ENCODE peak calls at places on chromosomes 2 and 18, in ten cellular contexts. One of them, this sample, is unnamed.

GRCh38 chr2:24304098-24304497 is 56.2 kb downstream of the ITSN2 start:
- DNase-seq in GM12865: no peak
- DNase-seq in cardiac muscle cell: peak
- DNase-seq in stomach: no peak
- DNase-seq in astrocyte of the spinal cord: peak
- DNase-seq in tibial artery: peak
- DNase-seq in BJ: peak
- DNase-seq in left lung: peak
- DNase-seq in OCI-LY7: no peak
- DNase-seq in HL-60: peak
- DNase-seq in this sample: peak

GRCh38 chr2:7286120-7286519 is 368.9 kb downstream of the RNF144A start:
- DNase-seq in GM12865: no peak
- DNase-seq in cardiac muscle cell: no peak
- DNase-seq in stomach: no peak
- DNase-seq in astrocyte of the spinal cord: no peak
- DNase-seq in tibial artery: no peak
- DNase-seq in BJ: no peak
- DNase-seq in left lung: no peak
- DNase-seq in OCI-LY7: no peak
- DNase-seq in HL-60: no peak
- DNase-seq in this sample: no peak

GRCh38 chr2:127231130-127231865 is 11.2 kb upstream of the CYP27C1 start:
- DNase-seq in GM12865: no peak
- DNase-seq in cardiac muscle cell: peak
- DNase-seq in stomach: no peak
- DNase-seq in astrocyte of the spinal cord: no peak
- DNase-seq in tibial artery: no peak
- DNase-seq in BJ: no peak
- DNase-seq in left lung: no peak
- DNase-seq in OCI-LY7: no peak
- DNase-seq in HL-60: no peak
- DNase-seq in this sample: peak

GRCh38 chr18:22734812-22735627 is 198.1 kb upstream of the RBBP8 start:
- DNase-seq in GM12865: no peak
- DNase-seq in cardiac muscle cell: peak
- DNase-seq in stomach: no peak
- DNase-seq in astrocyte of the spinal cord: no peak
- DNase-seq in tibial artery: no peak
- DNase-seq in BJ: peak
- DNase-seq in left lung: no peak
- DNase-seq in OCI-LY7: no peak
- DNase-seq in HL-60: no peak
- DNase-seq in this sample: peak

GRCh38 chr2:221552282-221552681 is 19.8 kb downstream of the EPHA4 start:
- DNase-seq in GM12865: no peak
- DNase-seq in cardiac muscle cell: no peak
- DNase-seq in stomach: no peak
- DNase-seq in astrocyte of the spinal cord: no peak
- DNase-seq in tibial artery: no peak
- DNase-seq in BJ: no peak
- DNase-seq in left lung: no peak
- DNase-seq in OCI-LY7: no peak
- DNase-seq in HL-60: no peak
- DNase-seq in this sample: no peak

GRCh38 chr2:152518656-152519580 is 183.9 kb downstream of the FMNL2 start:
- DNase-seq in GM12865: no peak
- DNase-seq in cardiac muscle cell: no peak
- DNase-seq in stomach: no peak
- DNase-seq in astrocyte of the spinal cord: no peak
- DNase-seq in tibial artery: no peak
- DNase-seq in BJ: no peak
- DNase-seq in left lung: no peak
- DNase-seq in OCI-LY7: no peak
- DNase-seq in HL-60: no peak
- DNase-seq in this sample: no peak

GRCh38 chr2:214492152-214492551 is 81.3 kb downstream of the VWC2L start:
- DNase-seq in GM12865: peak
- DNase-seq in cardiac muscle cell: no peak
- DNase-seq in stomach: no peak
- DNase-seq in astrocyte of the spinal cord: no peak
- DNase-seq in tibial artery: no peak
- DNase-seq in BJ: no peak
- DNase-seq in left lung: no peak
- DNase-seq in OCI-LY7: no peak
- DNase-seq in HL-60: no peak
- DNase-seq in this sample: no peak

GRCh38 chr2:112693596-112693995 is 27.2 kb upstream of the NT5DC4 start:
- DNase-seq in GM12865: no peak
- DNase-seq in cardiac muscle cell: no peak
- DNase-seq in stomach: no peak
- DNase-seq in astrocyte of the spinal cord: no peak
- DNase-seq in tibial artery: no peak
- DNase-seq in BJ: no peak
- DNase-seq in left lung: peak
- DNase-seq in OCI-LY7: no peak
- DNase-seq in HL-60: no peak
- DNase-seq in this sample: no peak

GRCh38 chr2:239819974-239820555 is 205.1 kb downstream of the NDUFA10 start:
- DNase-seq in GM12865: no peak
- DNase-seq in cardiac muscle cell: peak
- DNase-seq in stomach: peak
- DNase-seq in astrocyte of the spinal cord: no peak
- DNase-seq in tibial artery: peak
- DNase-seq in BJ: no peak
- DNase-seq in left lung: no peak
- DNase-seq in OCI-LY7: no peak
- DNase-seq in HL-60: no peak
- DNase-seq in this sample: no peak

GRCh38 chr2:25483584-25484266 is 142.0 kb upstream of the DNMT3A start:
- DNase-seq in GM12865: no peak
- DNase-seq in cardiac muscle cell: peak
- DNase-seq in stomach: no peak
- DNase-seq in astrocyte of the spinal cord: no peak
- DNase-seq in tibial artery: no peak
- DNase-seq in BJ: no peak
- DNase-seq in left lung: no peak
- DNase-seq in OCI-LY7: peak
- DNase-seq in HL-60: peak
- DNase-seq in this sample: peak

GRCh38 chr18:33960393-33960792 is 264.3 kb downstream of the NOL4 start:
- DNase-seq in GM12865: no peak
- DNase-seq in cardiac muscle cell: no peak
- DNase-seq in stomach: no peak
- DNase-seq in astrocyte of the spinal cord: peak
- DNase-seq in tibial artery: no peak
- DNase-seq in BJ: no peak
- DNase-seq in left lung: no peak
- DNase-seq in OCI-LY7: no peak
- DNase-seq in HL-60: no peak
- DNase-seq in this sample: no peak

GRCh38 chr2:136582631-136583205 is 182.6 kb upstream of the THSD7B start:
- DNase-seq in GM12865: peak
- DNase-seq in cardiac muscle cell: peak
- DNase-seq in stomach: no peak
- DNase-seq in astrocyte of the spinal cord: peak
- DNase-seq in tibial artery: no peak
- DNase-seq in BJ: no peak
- DNase-seq in left lung: no peak
- DNase-seq in OCI-LY7: peak
- DNase-seq in HL-60: peak
- DNase-seq in this sample: no peak

DNA sequence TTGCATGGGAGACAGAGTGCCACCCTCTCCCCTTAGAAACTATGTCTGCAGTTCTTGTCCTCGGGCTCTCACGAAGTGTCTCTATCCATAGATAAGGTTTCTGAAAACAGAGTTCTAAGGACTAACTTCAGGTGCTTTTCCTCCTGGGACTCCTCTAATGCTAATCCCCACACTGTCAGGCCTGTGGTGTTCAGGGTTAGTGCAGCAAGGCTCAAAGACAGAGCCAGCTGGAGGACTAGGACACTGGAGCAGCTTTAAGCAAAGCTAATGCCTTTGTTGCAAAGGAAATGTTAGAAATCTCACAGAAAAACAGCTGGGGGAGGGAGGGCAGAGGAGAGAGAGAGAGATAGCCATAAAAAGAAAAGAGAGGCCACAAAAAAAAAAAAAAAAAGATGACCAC is 824.0 kb upstream of the FSHR start:
- DNase-seq in GM12865: no peak
- DNase-seq in cardiac muscle cell: no peak
- DNase-seq in stomach: no peak
- DNase-seq in astrocyte of the spinal cord: no peak
- DNase-seq in tibial artery: no peak
- DNase-seq in BJ: no peak
- DNase-seq in left lung: no peak
- DNase-seq in OCI-LY7: no peak
- DNase-seq in HL-60: no peak
- DNase-seq in this sample: no peak
- TF ChIP-seq CTCF in GM12865: no peak
- TF ChIP-seq CTCF in cardiac muscle cell: no peak
- TF ChIP-seq CTCF in stomach: no peak
- TF ChIP-seq CTCF in astrocyte of the spinal cord: no peak
- TF ChIP-seq CTCF in tibial artery: no peak
- TF ChIP-seq CTCF in BJ: no peak
- TF ChIP-seq CTCF in left lung: no peak
- TF ChIP-seq CTCF in OCI-LY7: no peak
- TF ChIP-seq CTCF in HL-60: no peak
- TF ChIP-seq CTCF in this sample: no peak

GRCh38 chr18:13582283-13582682 is 144.1 kb downstream of the FAM210A start:
- DNase-seq in GM12865: no peak
- DNase-seq in cardiac muscle cell: no peak
- DNase-seq in stomach: no peak
- DNase-seq in astrocyte of the spinal cord: no peak
- DNase-seq in tibial artery: peak
- DNase-seq in BJ: no peak
- DNase-seq in left lung: no peak
- DNase-seq in OCI-LY7: no peak
- DNase-seq in HL-60: no peak
- DNase-seq in this sample: no peak

GRCh38 chr18:13585379-13586153 is 140.8 kb downstream of the FAM210A start:
- DNase-seq in GM12865: peak
- DNase-seq in cardiac muscle cell: no peak
- DNase-seq in stomach: no peak
- DNase-seq in astrocyte of the spinal cord: no peak
- DNase-seq in tibial artery: no peak
- DNase-seq in BJ: no peak
- DNase-seq in left lung: no peak
- DNase-seq in OCI-LY7: peak
- DNase-seq in HL-60: no peak
- DNase-seq in this sample: no peak

GRCh38 chr18:13587001-13587400 is 139.4 kb downstream of the FAM210A start:
- DNase-seq in GM12865: peak
- DNase-seq in cardiac muscle cell: no peak
- DNase-seq in stomach: no peak
- DNase-seq in astrocyte of the spinal cord: no peak
- DNase-seq in tibial artery: no peak
- DNase-seq in BJ: no peak
- DNase-seq in left lung: no peak
- DNase-seq in OCI-LY7: no peak
- DNase-seq in HL-60: no peak
- DNase-seq in this sample: no peak

GRCh38 chr18:13583567-13584245 is 142.7 kb downstream of the FAM210A start:
- DNase-seq in GM12865: no peak
- DNase-seq in cardiac muscle cell: no peak
- DNase-seq in stomach: no peak
- DNase-seq in astrocyte of the spinal cord: no peak
- DNase-seq in tibial artery: peak
- DNase-seq in BJ: no peak
- DNase-seq in left lung: no peak
- DNase-seq in OCI-LY7: no peak
- DNase-seq in HL-60: no peak
- DNase-seq in this sample: no peak

DNA sequence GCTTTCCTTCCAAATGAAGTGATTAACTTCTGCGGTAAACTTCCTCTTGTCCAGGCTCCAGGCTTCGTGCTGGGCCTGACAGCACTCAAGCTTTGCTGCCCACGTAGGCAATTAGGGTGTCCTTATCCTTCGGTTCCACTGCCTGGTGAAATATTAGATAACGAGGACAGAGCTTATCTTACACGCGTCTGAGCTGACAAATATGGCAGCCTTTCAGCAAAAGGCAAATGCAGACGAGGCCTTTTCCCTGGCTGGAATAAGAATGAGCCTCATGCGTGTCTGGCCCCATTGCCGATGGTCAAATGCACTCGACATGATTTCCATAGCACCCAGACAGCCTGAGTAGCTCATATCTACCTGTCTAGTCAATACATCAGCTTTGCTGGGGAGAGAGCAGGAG is 141.5 kb downstream of the FAM210A start:
- DNase-seq in GM12865: no peak
- DNase-seq in cardiac muscle cell: peak
- DNase-seq in stomach: no peak
- DNase-seq in astrocyte of the spinal cord: no peak
- DNase-seq in tibial artery: no peak
- DNase-seq in BJ: no peak
- DNase-seq in left lung: no peak
- DNase-seq in OCI-LY7: no peak
- DNase-seq in HL-60: no peak
- DNase-seq in this sample: no peak
- H3K4me3 ChIP-seq in GM12865: no peak
- H3K4me3 ChIP-seq in cardiac muscle cell: no peak
- H3K4me3 ChIP-seq in stomach: no peak
- H3K4me3 ChIP-seq in astrocyte of the spinal cord: no peak
- H3K4me3 ChIP-seq in tibial artery: no peak
- H3K4me3 ChIP-seq in BJ: no peak
- H3K4me3 ChIP-seq in left lung: no peak
- H3K4me3 ChIP-seq in OCI-LY7: no peak
- H3K4me3 ChIP-seq in HL-60: no peak
- H3K4me3 ChIP-seq in this sample: no peak

GRCh38 chr18:77099501-77100370 is 32.8 kb downstream of the MBP start:
- DNase-seq in GM12865: peak
- DNase-seq in cardiac muscle cell: no peak
- DNase-seq in stomach: no peak
- DNase-seq in astrocyte of the spinal cord: no peak
- DNase-seq in tibial artery: no peak
- DNase-seq in BJ: no peak
- DNase-seq in left lung: no peak
- DNase-seq in OCI-LY7: peak
- DNase-seq in HL-60: peak
- DNase-seq in this sample: no peak
- TF ChIP-seq CTCF in GM12865: no peak
- TF ChIP-seq CTCF in cardiac muscle cell: no peak
- TF ChIP-seq CTCF in stomach: no peak
- TF ChIP-seq CTCF in astrocyte of the spinal cord: no peak
- TF ChIP-seq CTCF in tibial artery: no peak
- TF ChIP-seq CTCF in BJ: no peak
- TF ChIP-seq CTCF in left lung: no peak
- TF ChIP-seq CTCF in OCI-LY7: no peak
- TF ChIP-seq CTCF in HL-60: no peak
- TF ChIP-seq CTCF in this sample: no peak

GRCh38 chr2:17729880-17730279 is 23.7 kb downstream of the SMC6 start:
- DNase-seq in GM12865: no peak
- DNase-seq in cardiac muscle cell: no peak
- DNase-seq in stomach: no peak
- DNase-seq in astrocyte of the spinal cord: no peak
- DNase-seq in tibial artery: no peak
- DNase-seq in BJ: no peak
- DNase-seq in left lung: no peak
- DNase-seq in OCI-LY7: no peak
- DNase-seq in HL-60: no peak
- DNase-seq in this sample: no peak

GRCh38 chr2:17733650-17734049 is 20.0 kb downstream of the SMC6 start:
- DNase-seq in GM12865: no peak
- DNase-seq in cardiac muscle cell: no peak
- DNase-seq in stomach: no peak
- DNase-seq in astrocyte of the spinal cord: no peak
- DNase-seq in tibial artery: no peak
- DNase-seq in BJ: no peak
- DNase-seq in left lung: no peak
- DNase-seq in OCI-LY7: no peak
- DNase-seq in HL-60: no peak
- DNase-seq in this sample: no peak

GRCh38 chr2:17728210-17728609 is 25.4 kb downstream of the SMC6 start:
- DNase-seq in GM12865: no peak
- DNase-seq in cardiac muscle cell: no peak
- DNase-seq in stomach: no peak
- DNase-seq in astrocyte of the spinal cord: no peak
- DNase-seq in tibial artery: no peak
- DNase-seq in BJ: no peak
- DNase-seq in left lung: no peak
- DNase-seq in OCI-LY7: no peak
- DNase-seq in HL-60: no peak
- DNase-seq in this sample: no peak
- H3K4me3 ChIP-seq in GM12865: no peak
- H3K4me3 ChIP-seq in cardiac muscle cell: no peak
- H3K4me3 ChIP-seq in stomach: no peak
- H3K4me3 ChIP-seq in astrocyte of the spinal cord: no peak
- H3K4me3 ChIP-seq in tibial artery: no peak
- H3K4me3 ChIP-seq in BJ: no peak
- H3K4me3 ChIP-seq in left lung: no peak
- H3K4me3 ChIP-seq in OCI-LY7: no peak
- H3K4me3 ChIP-seq in HL-60: no peak
- H3K4me3 ChIP-seq in this sample: no peak